ENCODE peak calls at places on chromosomes 6 and 20, in seven cellular contexts. T is ovary, Q is stomach, Y is heart left ventricle, K is prostate gland, S is lower leg skin, C is sigmoid colon. O is an unnamed sample.

GRCh38 chr6:7112741-7113313 is 5.1 kb downstream of the RREB1 start:
- DNase-seq in K (peak), C (no peak), Q (peak), Y (peak), S (no peak), T (no peak), O (peak)

GRCh38 chr20:34558320-34559202 is at the start of gene MAP1LC3A:
- DNase-seq in Y (peak), T (peak), Q (peak), C (peak), S (peak), K (peak), O (no peak)

GRCh38 chr6:33172307-33173227 is 19.7 kb downstream of the COL11A2 start:
- DNase-seq in K (peak), S (no peak), T (no peak), Y (no peak), Q (no peak), C (no peak), O (peak)

GRCh38 chr6:105384004-105384403 is 18.9 kb downstream of the PREP start:
- DNase-seq in Q (no peak), K (no peak), T (no peak), S (no peak), Y (no peak), C (no peak), O (no peak)

GRCh38 chr6:27096834-27097511 is 150.5 kb upstream of the PRSS16 start:
- DNase-seq in C (no peak), S (no peak), Y (no peak), Q (peak), T (peak), K (no peak), O (no peak)

GRCh38 chr20:9493818-9494217 is 20.6 kb upstream of the LAMP5 start:
- DNase-seq in C (no peak), K (no peak), T (no peak), S (no peak), Y (no peak), Q (no peak), O (no peak)

GRCh38 chr20:8132632-8133587 is 844 bp downstream of the PLCB1 start:
- DNase-seq in C (peak), K (peak), Y (peak), Q (peak), T (peak), S (no peak), O (no peak)

GRCh38 chr6:140485740-140486467 is 1111.5 kb upstream of the CITED2 start:
- DNase-seq in K (no peak), C (peak), Q (peak), S (no peak), T (peak), Y (peak), O (peak)

GRCh38 chr20:47256665-47257236 is 99.7 kb downstream of the ZMYND8 start:
- DNase-seq in K (peak), C (no peak), T (no peak), Y (no peak), Q (no peak), S (no peak), O (no peak)

GRCh38 chr6:133553652-133554051 is 312.5 kb downstream of the EYA4 start:
- DNase-seq in Q (peak), K (peak), Y (peak), S (no peak), C (no peak), T (peak), O (peak)

GRCh38 chr6:75204222-75204958 is 1.5 kb downstream of the COL12A1 start:
- DNase-seq in Q (peak), T (peak), Y (peak), K (peak), S (peak), C (peak), O (peak)

GRCh38 chr6:6591778-6592388 is 3.4 kb downstream of the LY86 start:
- DNase-seq in Y (peak), S (peak), C (no peak), Q (no peak), T (no peak), K (no peak), O (peak)

GRCh38 chr20:49955167-49955566 is 19.0 kb downstream of the RNF114 start:
- DNase-seq in Y (peak), S (no peak), T (no peak), K (no peak), C (no peak), Q (no peak), O (no peak)

GRCh38 chr6:34657307-34657978 is 39.1 kb downstream of the ILRUN start:
- DNase-seq in T (peak), C (peak), Q (peak), K (peak), Y (no peak), S (no peak), O (peak)

GRCh38 chr20:10652185-10652584 is 21.6 kb downstream of the JAG1 start:
- DNase-seq in Q (no peak), T (no peak), K (no peak), S (no peak), Y (no peak), C (no peak), O (no peak)

GRCh38 chr20:18276821-18277220 is 11.5 kb upstream of the ZNF133 start:
- DNase-seq in T (peak), Q (peak), K (peak), S (peak), Y (peak), C (no peak), O (peak)

GRCh38 chr6:120363429-120363828 is 970.9 kb downstream of the TBC1D32 start:
- DNase-seq in S (no peak), C (no peak), Y (no peak), K (no peak), Q (no peak), T (no peak), O (no peak)

GRCh38 chr6:166775180-166775922 is 148.3 kb upstream of the RPS6KA2 start:
- DNase-seq in Y (peak), T (peak), C (no peak), Q (peak), S (no peak), K (peak), O (peak)

GRCh38 chr6:15608406-15608805 is 54.4 kb downstream of the DTNBP1 start:
- DNase-seq in K (no peak), Q (no peak), Y (peak), C (no peak), S (no peak), T (no peak), O (no peak)

DNA sequence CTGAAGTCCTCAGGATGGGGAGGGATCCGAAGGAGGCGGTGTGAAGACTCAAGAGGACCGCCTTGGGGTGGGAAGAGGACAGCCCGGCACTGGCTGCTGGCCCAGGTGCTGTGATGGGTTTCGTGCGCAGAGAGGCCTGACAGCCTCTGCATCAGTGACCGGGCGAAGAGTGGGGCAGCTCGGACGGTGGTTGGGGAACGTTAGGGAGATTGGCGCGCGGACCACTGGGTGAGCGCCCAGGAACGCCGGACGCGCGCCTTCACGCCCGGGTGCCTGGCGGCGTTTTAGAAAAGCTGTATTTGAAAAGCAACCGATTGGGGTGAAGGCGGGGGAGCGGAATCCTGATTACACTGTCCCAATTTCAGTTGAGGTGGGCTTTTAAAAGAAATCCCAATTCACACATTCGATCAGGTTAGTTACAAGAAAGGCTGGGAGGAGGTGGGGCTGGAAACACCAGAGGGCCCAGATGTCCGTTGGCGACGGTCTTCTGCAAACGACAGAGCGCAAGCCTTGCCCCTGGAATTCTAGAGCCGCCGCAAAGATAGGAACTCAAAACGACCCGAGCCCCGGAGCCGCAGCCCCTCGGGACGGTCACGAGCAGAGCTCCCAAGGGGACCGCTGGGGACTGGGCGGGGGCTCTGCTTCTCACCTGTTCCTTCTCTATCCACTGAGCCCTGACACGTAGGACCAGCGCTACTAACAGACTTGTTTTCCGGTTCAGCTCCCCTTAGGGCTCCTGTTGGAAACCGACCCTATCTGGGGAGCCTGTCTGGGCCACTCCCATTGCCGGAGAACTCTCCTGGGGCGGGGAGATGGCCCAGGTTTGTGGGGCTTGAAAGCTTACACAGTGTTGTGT is 8.5 kb upstream of the TRIM40 start:
- DNase-seq in C (no peak), Q (no peak), Y (no peak), T (no peak), S (no peak), K (no peak), O (no peak)
- H3K4me3 ChIP-seq in C (no peak), Q (peak), Y (no peak), T (no peak), S (no peak), K (no peak), O (no peak)

GRCh38 chr6:158061361-158061708 is 79.7 kb downstream of the SYNJ2 start:
- DNase-seq in Y (no peak), S (no peak), T (no peak), Q (no peak), K (no peak), C (no peak), O (no peak)

GRCh38 chr6:158061709-158062461 is 80.2 kb downstream of the SYNJ2 start:
- DNase-seq in Q (no peak), S (no peak), T (no peak), K (no peak), Y (no peak), C (no peak), O (no peak)

GRCh38 chr6:158059108-158059507 is 77.4 kb downstream of the SYNJ2 start:
- DNase-seq in Y (no peak), T (no peak), K (no peak), Q (no peak), S (no peak), C (peak), O (no peak)

GRCh38 chr6:158058156-158058723 is 76.6 kb downstream of the SYNJ2 start:
- DNase-seq in Y (no peak), Q (no peak), T (no peak), S (no peak), C (no peak), K (no peak), O (no peak)

DNA sequence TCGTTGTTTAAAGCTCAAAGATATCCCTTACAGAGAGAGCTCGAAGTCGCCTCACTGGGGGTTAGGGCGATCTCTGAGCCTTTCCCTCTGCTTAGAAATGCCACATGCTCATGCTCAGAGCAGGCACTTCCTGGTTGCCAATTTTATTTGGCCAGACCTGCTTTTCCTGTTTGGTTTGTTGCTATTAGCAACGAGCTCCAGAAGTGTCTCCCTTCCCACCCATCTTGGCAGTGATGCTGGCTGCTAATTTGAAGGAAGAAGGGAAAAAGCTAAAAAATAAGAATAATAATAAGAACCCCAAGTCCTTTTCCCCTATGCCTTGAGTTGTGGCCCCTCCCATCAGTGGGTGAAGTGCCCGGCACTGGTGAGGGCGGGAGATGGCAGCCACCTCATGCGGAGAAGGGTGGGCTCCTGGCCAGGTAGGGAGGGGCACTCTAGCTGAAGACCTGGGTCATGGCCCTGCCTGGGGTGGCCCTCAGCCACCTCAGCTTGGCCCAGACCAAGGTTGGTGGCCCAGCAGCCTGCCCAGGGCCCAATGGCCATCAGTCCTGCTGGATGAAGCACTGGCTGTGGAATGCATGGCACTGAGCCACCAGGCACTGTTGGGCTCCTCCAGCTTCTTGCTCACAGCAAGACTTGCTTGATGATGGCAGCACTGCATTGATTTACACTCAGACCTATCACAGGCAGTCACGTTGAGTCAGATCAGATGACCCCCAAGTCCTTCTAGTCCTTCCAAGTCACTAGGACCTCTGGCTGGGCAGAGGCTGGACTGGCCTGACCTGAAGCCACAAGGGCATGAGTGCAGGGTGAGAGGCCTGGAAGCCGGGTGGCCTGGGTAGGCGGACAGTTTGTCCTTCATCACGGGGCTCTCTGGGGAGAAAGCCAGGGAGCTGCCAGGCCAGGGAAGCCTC is 79.0 kb downstream of the SYNJ2 start:
- DNase-seq in K (peak), C (peak), S (peak), Q (peak), T (peak), Y (peak), O (peak)
- TF ChIP-seq POLR2A in K (no peak), C (no peak), S (no peak), Q (no peak), T (no peak), Y (no peak), O (no peak)

DNA sequence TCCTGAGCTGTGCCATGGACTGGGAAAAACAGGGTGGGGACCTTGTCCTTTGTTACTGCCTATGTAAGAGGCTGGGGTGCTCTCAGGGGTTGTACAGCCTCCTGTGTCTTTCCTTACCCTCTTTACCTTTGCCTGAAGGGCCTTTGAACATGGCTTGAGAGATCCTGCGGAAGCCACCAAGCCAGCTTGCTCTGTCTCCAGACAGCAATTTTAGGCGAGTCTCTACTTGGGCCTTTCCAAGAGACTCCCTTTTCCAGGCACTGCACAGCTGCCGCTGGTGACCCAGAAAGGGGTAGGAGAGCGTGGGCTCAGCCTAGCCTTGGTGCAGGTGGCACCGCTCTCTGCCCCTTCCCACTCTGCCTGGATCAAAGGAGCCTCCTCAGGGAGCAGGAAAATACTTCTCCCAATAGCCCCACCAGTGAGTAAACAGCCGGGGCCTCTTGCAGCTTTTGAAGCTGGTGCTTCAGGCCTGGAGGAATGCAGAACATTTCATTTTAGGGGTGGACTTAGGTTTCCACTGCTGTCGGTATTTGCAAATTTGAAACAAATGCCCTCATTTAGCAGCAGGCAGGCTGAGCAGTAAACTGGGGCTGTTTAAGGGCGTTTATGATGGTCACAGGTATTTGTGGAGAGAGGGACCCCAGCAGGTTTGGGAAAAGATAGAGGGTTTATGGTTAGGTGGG is 13.9 kb downstream of the PTK7 start:
- DNase-seq in K (no peak), S (no peak), T (no peak), C (no peak), Q (no peak), Y (no peak), O (no peak)
- H3K4me3 ChIP-seq in K (no peak), S (no peak), T (no peak), C (no peak), Q (no peak), Y (no peak), O (no peak)

GRCh38 chr20:32018269-32019155 is 8.3 kb downstream of the CCM2L start:
- DNase-seq in K (peak), T (peak), C (no peak), S (peak), Y (peak), Q (peak), O (peak)
- TF ChIP-seq POLR2A in K (no peak), T (no peak), C (no peak), S (no peak), Y (no peak), Q (no peak), O (no peak)

O was measured in NB4.